ENCODE peak calls at places on chromosomes 1 and 21, in seven cellular contexts. Q is mesendoderm, C is H9, N is IMR-90, W is H1, D is mesenchymal stem cell, L is trophoblast cell. A is an unnamed sample.

GRCh38 chr1:178102218-178102617 is 8.3 kb downstream of the RASAL2 start:
- DNase-seq in D (no peak), N (no peak), Q (no peak), C (no peak), L (peak), W (no peak), A (no peak)

GRCh38 chr1:224427346-224427745 is 7.3 kb downstream of the WDR26 start:
- DNase-seq in W (no peak), C (no peak), L (no peak), Q (no peak), D (peak), N (peak), A (no peak)

GRCh38 chr1:164726235-164726634 is 167.3 kb downstream of the PBX1 start:
- DNase-seq in L (peak), D (peak), Q (no peak), C (no peak), N (peak), W (no peak), A (no peak)

GRCh38 chr1:187842406-187843165 is 1013.8 kb downstream of the PLA2G4A start:
- DNase-seq in C (no peak), Q (peak), N (peak), D (peak), W (no peak), L (peak), A (no peak)

GRCh38 chr1:14677291-14677690 is 78.8 kb downstream of the KAZN start:
- DNase-seq in C (no peak), Q (no peak), L (no peak), N (no peak), W (no peak), D (no peak), A (no peak)

GRCh38 chr1:213381572-213382084 is 330.6 kb downstream of the RPS6KC1 start:
- DNase-seq in W (no peak), D (no peak), N (peak), C (no peak), L (no peak), Q (no peak), A (no peak)

GRCh38 chr1:48402619-48403018 is 69.4 kb downstream of the SPATA6 start:
- DNase-seq in W (no peak), L (no peak), Q (no peak), D (no peak), N (no peak), C (no peak), A (no peak)

GRCh38 chr1:228697209-228698016 is 37.9 kb upstream of the RHOU start:
- DNase-seq in D (peak), W (no peak), L (peak), C (no peak), N (peak), Q (no peak), A (no peak)

GRCh38 chr1:13900583-13900982 is 200.6 kb downstream of the PRDM2 start:
- DNase-seq in L (no peak), D (no peak), C (no peak), W (no peak), Q (no peak), N (no peak), A (no peak)

GRCh38 chr1:59733443-59734141 is 81.2 kb upstream of the HOOK1 start:
- DNase-seq in L (no peak), Q (no peak), W (no peak), C (no peak), N (peak), D (no peak), A (no peak)

DNA sequence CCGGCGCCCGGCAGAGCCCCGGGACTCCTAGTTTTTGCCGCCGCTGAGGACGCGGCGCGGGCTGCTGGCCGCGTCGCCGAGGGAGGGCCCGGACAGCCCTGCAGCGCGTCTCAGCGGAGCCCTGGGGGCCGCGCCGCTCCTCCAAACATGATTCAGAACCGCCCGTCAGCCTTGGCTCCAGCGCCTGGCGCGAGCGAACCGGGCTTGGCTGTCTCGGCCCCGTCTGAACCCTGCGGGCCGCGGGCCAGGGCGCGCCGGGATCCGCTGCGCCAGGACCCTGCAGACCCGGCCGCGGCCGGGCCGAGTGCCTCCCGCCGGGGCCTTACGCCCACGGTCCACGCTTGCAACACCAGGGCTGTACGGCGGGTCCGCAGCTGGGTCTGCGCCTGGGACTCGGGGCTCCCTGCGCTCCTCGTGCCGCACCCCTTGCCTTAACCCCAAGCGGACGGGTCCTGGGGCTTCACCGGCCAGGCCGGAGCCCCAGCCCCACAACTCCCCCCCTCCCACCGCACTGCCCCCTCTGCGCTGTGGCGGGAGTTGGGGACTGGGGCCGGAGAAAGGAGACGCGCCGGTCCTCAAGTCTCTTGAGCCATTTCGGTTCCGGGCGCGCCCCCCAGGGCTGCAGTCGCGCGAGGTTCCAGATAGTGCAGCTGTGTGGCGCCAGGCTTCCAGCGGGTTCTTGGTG is 48.4 kb upstream of the CD34 start:
- DNase-seq in N (peak), W (peak), D (peak), Q (peak), C (peak), L (peak), A (peak)
- H3K4ac ChIP-seq in N (no peak), W (no peak), D (peak), Q (peak), C (no peak), L (no peak), A (no peak)

GRCh38 chr1:154371436-154371835 is 33.7 kb upstream of the IL6R start:
- DNase-seq in L (no peak), D (no peak), N (no peak), C (no peak), Q (no peak), W (no peak), A (no peak)
- H3K4ac ChIP-seq in L (no peak), D (no peak), N (no peak), C (no peak), Q (no peak), W (no peak), A (no peak)

GRCh38 chr1:23473037-23473800 is 10.8 kb downstream of the ASAP3 start:
- DNase-seq in Q (no peak), N (peak), D (no peak), C (no peak), L (peak), W (no peak), A (no peak)
- H3K4ac ChIP-seq in Q (no peak), N (peak), D (no peak), C (no peak), L (no peak), W (no peak), A (no peak)

DNA sequence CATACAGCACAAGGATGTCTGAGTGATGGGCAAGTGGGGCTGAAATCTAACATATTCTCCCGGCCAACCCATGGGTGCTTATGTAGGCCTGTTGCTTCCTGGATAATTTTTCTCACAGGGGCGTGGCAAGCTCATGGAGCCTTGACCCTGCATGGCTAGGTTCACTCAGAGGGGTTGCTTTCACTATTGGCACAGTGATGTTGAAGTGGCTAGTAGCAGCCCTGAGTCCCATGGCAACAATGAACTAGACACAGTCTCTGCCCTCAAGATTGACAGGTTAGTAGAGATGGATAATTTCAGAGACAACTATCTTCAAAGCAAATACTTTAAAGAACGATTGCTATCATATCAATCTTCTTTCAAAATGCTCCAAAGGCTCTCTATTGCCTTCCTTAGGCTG is 6.5 kb upstream of the MAB21L3 start:
- DNase-seq in D (no peak), N (no peak), Q (no peak), W (no peak), C (no peak), L (peak), A (no peak)
- H3K4ac ChIP-seq in D (no peak), N (no peak), Q (no peak), W (no peak), C (no peak), L (no peak), A (no peak)

GRCh38 chr1:226123591-226124471 is 61.3 kb downstream of the H3-3A start:
- DNase-seq in N (peak), C (no peak), Q (no peak), D (no peak), L (no peak), W (no peak), A (no peak)
- H3K4ac ChIP-seq in N (no peak), C (no peak), Q (no peak), D (no peak), L (no peak), W (no peak), A (no peak)

DNA sequence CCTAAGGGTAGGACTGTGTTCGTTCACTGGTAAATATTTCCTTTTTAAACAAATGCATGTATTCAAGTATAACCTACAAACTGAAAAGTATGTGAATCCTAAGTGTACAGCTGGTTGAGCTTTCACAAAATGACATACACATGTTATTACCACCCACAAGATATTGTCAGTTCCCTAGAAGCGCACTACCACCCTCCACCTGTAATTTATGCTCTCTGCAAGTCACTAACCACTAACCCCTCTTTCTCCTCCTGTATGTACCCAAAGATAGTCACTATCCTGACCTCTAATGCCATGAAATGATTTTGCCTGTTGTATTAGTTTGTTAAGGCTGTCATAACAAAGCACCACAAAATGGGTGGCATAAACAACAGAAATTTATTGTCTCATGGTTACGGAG is 82.8 kb upstream of the CHODL start:
- DNase-seq in Q (no peak), L (no peak), N (no peak), C (no peak), D (no peak), W (no peak), A (no peak)
- H3K4ac ChIP-seq in Q (no peak), L (no peak), N (no peak), C (no peak), D (no peak), W (no peak), A (no peak)